ENCODE peak calls at places on chromosomes 11 and 22, in six cellular contexts. W is neural crest cell, V is hippocampal formation, F is A549, A is mesothelial cell of epicardium, Z is NCI-H82. H is an unnamed sample.

GRCh38 chr22:26170795-26171194 is 1.5 kb downstream of the SEZ6L start:
- DNase-seq in W (peak; percentile 30), V (peak; percentile 32), F (no peak), A (peak; percentile 51), Z (peak; percentile 51), H (no peak)

GRCh38 chr11:35470616-35471015 is 51.3 kb upstream of the SLC1A2 start:
- DNase-seq in W (no peak), V (no peak), F (no peak), A (no peak), Z (no peak), H (no peak)

GRCh38 chr11:13535819-13536218 is 40.0 kb upstream of the PTH start:
- DNase-seq in W (no peak), V (no peak), F (peak; percentile 15), A (no peak), Z (peak; percentile 30), H (no peak)

GRCh38 chr11:120205596-120206161 is 5.2 kb upstream of the OAF start:
- DNase-seq in W (no peak), V (no peak), F (peak; percentile 10), A (no peak), Z (no peak), H (peak; percentile 24)

GRCh38 chr11:9565822-9566560 is 7.5 kb upstream of the WEE1 start:
- DNase-seq in W (no peak), V (no peak), F (peak; percentile 99), A (no peak), Z (peak; percentile 95), H (peak; percentile 100)

GRCh38 chr11:85843929-85844328 is 11.3 kb upstream of the CCDC83 start:
- DNase-seq in W (no peak), V (no peak), F (no peak), A (no peak), Z (no peak), H (no peak)

GRCh38 chr22:23499845-23500500 is 80.1 kb downstream of the IGLL1 start:
- DNase-seq in W (no peak), V (no peak), F (no peak), A (peak; percentile 34), Z (no peak), H (no peak)

GRCh38 chr11:1435820-1436467 is 46.2 kb downstream of the BRSK2 start:
- DNase-seq in W (no peak), V (no peak), F (peak; percentile 41), A (no peak), Z (peak; percentile 26), H (no peak)

GRCh38 chr11:60863550-60864521 is 3.5 kb upstream of the ZP1 start:
- DNase-seq in W (no peak), V (no peak), F (no peak), A (no peak), Z (no peak), H (no peak)

GRCh38 chr22:37279469-37279868 is 2.8 kb upstream of the CYTH4 start:
- DNase-seq in W (no peak), V (no peak), F (no peak), A (no peak), Z (no peak), H (peak; percentile 49)

GRCh38 chr11:133928628-133929059 is 28.1 kb downstream of the IGSF9B start:
- DNase-seq in W (no peak), V (no peak), F (no peak), A (no peak), Z (peak; percentile 45), H (no peak)

GRCh38 chr11:128904872-128905344 is 13.8 kb downstream of the KCNJ5 start:
- DNase-seq in W (no peak), V (no peak), F (peak; percentile 6), A (peak; percentile 59), Z (peak; percentile 75), H (no peak)

GRCh38 chr11:6476571-6476970 is 2.8 kb upstream of the TRIM3 start:
- DNase-seq in W (no peak), V (no peak), F (no peak), A (no peak), Z (no peak), H (no peak)

GRCh38 chr11:87144266-87144665 is 106.5 kb downstream of the TMEM135 start:
- DNase-seq in W (no peak), V (no peak), F (no peak), A (no peak), Z (no peak), H (no peak)

GRCh38 chr22:35301370-35301874 is 1.7 kb downstream of the TOM1 start:
- DNase-seq in W (no peak), V (no peak), F (peak; percentile 85), A (no peak), Z (no peak), H (peak; percentile 66)

GRCh38 chr11:60336767-60337391 is 9.8 kb downstream of the MS4A6E start:
- DNase-seq in W (no peak), V (no peak), F (no peak), A (no peak), Z (no peak), H (no peak)

H was measured in astrocyte of the cerebellum.